ENCODE peak calls at places on chromosomes 4 and X, in eight cellular contexts. H, R, J, U, M, D, Y and T are unnamed samples.

GRCh38 chr4:185276036-185276435 is 66.6 kb downstream of the SNX25 start:
- DNase-seq in H (no peak), R (no peak), J (no peak), U (peak), M (no peak), D (peak), Y (no peak), T (peak)

GRCh38 chr4:15396157-15396800 is 31.6 kb upstream of the C1QTNF7 start:
- DNase-seq in H (peak), R (peak), J (no peak), U (no peak), M (peak), D (peak), Y (peak), T (peak)

GRCh38 chr4:7418131-7418943 is 16.4 kb downstream of the PSAPL1 start:
- DNase-seq in H (no peak), R (peak), J (no peak), U (no peak), M (no peak), D (no peak), Y (no peak), T (no peak)

GRCh38 chrX:65744965-65745364 is 77.5 kb downstream of the MSN start:
- DNase-seq in H (no peak), R (no peak), J (no peak), U (no peak), M (no peak), D (peak), Y (no peak), T (peak)

GRCh38 chr4:150230556-150230955 is 152.3 kb downstream of the DCLK2 start:
- DNase-seq in H (no peak), R (no peak), J (no peak), U (no peak), M (no peak), D (no peak), Y (no peak), T (no peak)

GRCh38 chrX:80808854-80809493 is 703 bp downstream of the BRWD3 start:
- DNase-seq in H (no peak), R (peak), J (no peak), U (no peak), M (no peak), D (no peak), Y (peak), T (no peak)

GRCh38 chrX:153900806-153901752 is 3.4 kb upstream of the AVPR2 start:
- DNase-seq in H (no peak), R (peak), J (peak), U (peak), M (peak), D (peak), Y (peak), T (peak)

GRCh38 chrX:46561931-46562721 is 11.4 kb upstream of the CHST7 start:
- DNase-seq in H (no peak), R (no peak), J (no peak), U (no peak), M (peak), D (no peak), Y (no peak), T (no peak)

GRCh38 chrX:19107035-19107434 is 15.2 kb downstream of the ADGRG2 start:
- DNase-seq in H (no peak), R (no peak), J (no peak), U (no peak), M (no peak), D (no peak), Y (no peak), T (no peak)

GRCh38 chrX:120305531-120306145 is 5.6 kb downstream of the TMEM255A start:
- DNase-seq in H (no peak), R (no peak), J (no peak), U (no peak), M (no peak), D (peak), Y (peak), T (no peak)

GRCh38 chr4:3291411-3291968 is 1.3 kb upstream of the RGS12 start:
- DNase-seq in H (no peak), R (peak), J (peak), U (no peak), M (peak), D (no peak), Y (peak), T (no peak)

GRCh38 chr4:182938213-182938645 is 21.0 kb upstream of the DCTD start:
- DNase-seq in H (peak), R (peak), J (peak), U (no peak), M (peak), D (peak), Y (peak), T (peak)

GRCh38 chr4:140567722-140568121 is 1.0 kb downstream of the UCP1 start:
- DNase-seq in H (no peak), R (peak), J (no peak), U (no peak), M (no peak), D (no peak), Y (peak), T (peak)

GRCh38 chr4:6674500-6675149 is 19.1 kb upstream of the S100P start:
- DNase-seq in H (peak), R (peak), J (no peak), U (no peak), M (no peak), D (peak), Y (peak), T (peak)

GRCh38 chrX:118824173-118824782 is 654 bp downstream of the ZCCHC12 start:
- DNase-seq in H (no peak), R (no peak), J (no peak), U (no peak), M (no peak), D (no peak), Y (no peak), T (no peak)
- H3K4me3 ChIP-seq in H (peak), R (peak), J (no peak), U (peak), M (peak), D (no peak), Y (no peak), T (peak)

DNA sequence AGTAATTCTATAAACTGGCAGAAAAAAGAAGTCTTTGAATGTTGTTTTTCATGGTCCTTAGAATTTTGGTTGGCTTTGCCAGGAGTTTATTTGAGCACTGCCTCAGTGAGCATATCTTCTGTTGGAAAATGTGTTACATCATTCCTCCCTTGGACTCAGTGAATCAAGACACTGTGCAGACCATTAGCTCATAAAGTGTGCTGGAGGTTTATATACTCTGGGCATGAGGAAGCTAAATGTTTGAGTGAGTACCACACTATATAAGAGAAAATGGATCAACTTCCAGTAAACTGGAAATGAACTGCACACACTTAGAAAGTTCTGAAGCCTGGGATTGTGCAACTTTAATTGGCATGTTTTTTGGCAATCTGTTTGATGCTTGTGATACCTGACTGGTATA is 75.8 kb downstream of the LIMCH1 start:
- DNase-seq in H (no peak), R (no peak), J (no peak), U (no peak), M (no peak), D (no peak), Y (no peak), T (no peak)
- H3K4me3 ChIP-seq in H (no peak), R (no peak), J (no peak), U (no peak), M (no peak), D (no peak), Y (peak), T (no peak)

GRCh38 chr4:167234388-167234881 is at the start of gene SPOCK3:
- DNase-seq in H (peak), R (peak), J (no peak), U (no peak), M (peak), D (peak), Y (peak), T (peak)
- H3K4me3 ChIP-seq in H (peak), R (peak), J (peak), U (peak), M (peak), D (peak), Y (peak), T (peak)

GRCh38 chr4:159360549-159360948 is 257.7 kb downstream of the RAPGEF2 start:
- DNase-seq in H (no peak), R (no peak), J (no peak), U (peak), M (no peak), D (peak), Y (no peak), T (peak)
- H3K4me3 ChIP-seq in H (no peak), R (no peak), J (no peak), U (no peak), M (no peak), D (no peak), Y (no peak), T (no peak)

DNA sequence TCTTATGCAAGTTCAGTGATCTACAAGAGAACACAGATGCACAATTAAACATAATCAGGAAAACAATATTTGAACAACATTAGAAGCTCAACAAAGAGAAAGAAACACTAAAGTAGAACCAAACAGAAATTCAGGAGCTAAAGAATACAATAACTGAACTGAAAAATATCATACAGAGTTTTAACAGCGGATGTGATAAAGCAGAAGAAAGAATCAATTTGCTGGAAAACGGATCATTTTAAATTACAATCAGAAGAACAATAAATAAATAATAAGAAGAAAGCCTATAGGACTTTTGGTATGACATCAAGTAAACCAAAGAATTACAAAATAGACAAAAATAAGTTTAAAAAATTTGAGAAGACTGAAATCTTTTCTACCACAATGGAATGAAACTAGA is 36.3 kb upstream of the CXCL6 start:
- DNase-seq in H (no peak), R (no peak), J (no peak), U (no peak), M (no peak), D (no peak), Y (no peak), T (no peak)
- H3K4me3 ChIP-seq in H (no peak), R (no peak), J (no peak), U (no peak), M (no peak), D (no peak), Y (no peak), T (no peak)

DNA sequence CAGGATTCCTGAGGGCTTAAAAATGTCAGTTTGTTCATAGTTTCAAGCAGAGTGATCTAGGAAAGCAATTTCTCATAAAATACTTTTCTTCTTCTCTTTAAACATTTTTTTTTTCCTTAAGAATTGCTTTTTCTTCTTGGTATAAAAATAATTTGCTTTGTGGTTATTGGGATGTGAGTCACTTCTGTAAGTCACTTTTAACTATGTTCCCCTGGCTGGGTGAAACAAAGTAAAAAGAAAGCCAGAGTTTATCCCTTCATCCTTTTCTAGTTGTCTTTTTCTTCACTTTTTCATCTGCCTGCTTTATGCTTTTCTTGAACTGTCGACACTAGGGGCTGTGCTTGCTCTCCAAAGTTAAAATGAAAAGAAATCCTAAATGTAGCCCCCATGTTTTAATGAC is 33.5 kb downstream of the ARSJ start:
- DNase-seq in H (no peak), R (no peak), J (no peak), U (no peak), M (no peak), D (peak), Y (no peak), T (peak)
- H3K4me3 ChIP-seq in H (no peak), R (no peak), J (no peak), U (no peak), M (no peak), D (no peak), Y (no peak), T (no peak)